ENCODE peak calls at places on chromosomes 11 and 22, in ten cellular contexts. One of them, this sample, is unnamed.

GRCh38 chr22:26700462-26700861 is 43.1 kb downstream of the MIAT start:
- DNase-seq in CD8-positive, alpha-beta T cell: no peak
- DNase-seq in glutamatergic neuron: no peak
- DNase-seq in uterus: no peak
- DNase-seq in kidney: no peak
- DNase-seq in brain microvascular endothelial cell: no peak
- DNase-seq in heart left ventricle: no peak
- DNase-seq in ovary: no peak
- DNase-seq in adrenal gland: no peak
- DNase-seq in GM23338: no peak
- DNase-seq in this sample: no peak

GRCh38 chr11:69453151-69453550 is 28.3 kb upstream of the LINC01488 start:
- DNase-seq in CD8-positive, alpha-beta T cell: no peak
- DNase-seq in glutamatergic neuron: no peak
- DNase-seq in uterus: no peak
- DNase-seq in kidney: peak
- DNase-seq in brain microvascular endothelial cell: no peak
- DNase-seq in heart left ventricle: no peak
- DNase-seq in ovary: no peak
- DNase-seq in adrenal gland: no peak
- DNase-seq in GM23338: no peak
- DNase-seq in this sample: no peak

GRCh38 chr11:134155946-134156865 is 67.6 kb downstream of the NCAPD3 start:
- DNase-seq in CD8-positive, alpha-beta T cell: no peak
- DNase-seq in glutamatergic neuron: no peak
- DNase-seq in uterus: no peak
- DNase-seq in kidney: no peak
- DNase-seq in brain microvascular endothelial cell: no peak
- DNase-seq in heart left ventricle: no peak
- DNase-seq in ovary: no peak
- DNase-seq in adrenal gland: no peak
- DNase-seq in GM23338: no peak
- DNase-seq in this sample: no peak

GRCh38 chr11:24386551-24387404 is 110.1 kb upstream of the LUZP2 start:
- DNase-seq in CD8-positive, alpha-beta T cell: no peak
- DNase-seq in glutamatergic neuron: no peak
- DNase-seq in uterus: no peak
- DNase-seq in kidney: no peak
- DNase-seq in brain microvascular endothelial cell: peak
- DNase-seq in heart left ventricle: no peak
- DNase-seq in ovary: no peak
- DNase-seq in adrenal gland: no peak
- DNase-seq in GM23338: peak
- DNase-seq in this sample: no peak

GRCh38 chr22:30859714-30860095 is 108.9 kb downstream of the MORC2 start:
- DNase-seq in CD8-positive, alpha-beta T cell: no peak
- DNase-seq in glutamatergic neuron: no peak
- DNase-seq in uterus: no peak
- DNase-seq in kidney: no peak
- DNase-seq in brain microvascular endothelial cell: no peak
- DNase-seq in heart left ventricle: no peak
- DNase-seq in ovary: no peak
- DNase-seq in adrenal gland: no peak
- DNase-seq in GM23338: no peak
- DNase-seq in this sample: no peak

GRCh38 chr11:40514124-40514523 is 945.3 kb downstream of the LRRC4C start:
- DNase-seq in CD8-positive, alpha-beta T cell: no peak
- DNase-seq in glutamatergic neuron: no peak
- DNase-seq in uterus: no peak
- DNase-seq in kidney: no peak
- DNase-seq in brain microvascular endothelial cell: no peak
- DNase-seq in heart left ventricle: no peak
- DNase-seq in ovary: no peak
- DNase-seq in adrenal gland: no peak
- DNase-seq in GM23338: no peak
- DNase-seq in this sample: no peak

GRCh38 chr11:46361283-46362145 is 14.3 kb downstream of the DGKZ start:
- DNase-seq in CD8-positive, alpha-beta T cell: peak
- DNase-seq in glutamatergic neuron: peak
- DNase-seq in uterus: no peak
- DNase-seq in kidney: peak
- DNase-seq in brain microvascular endothelial cell: peak
- DNase-seq in heart left ventricle: peak
- DNase-seq in ovary: no peak
- DNase-seq in adrenal gland: peak
- DNase-seq in GM23338: no peak
- DNase-seq in this sample: peak

GRCh38 chr11:103108933-103109817 is at the start of gene DYNC2H1:
- DNase-seq in CD8-positive, alpha-beta T cell: peak
- DNase-seq in glutamatergic neuron: peak
- DNase-seq in uterus: peak
- DNase-seq in kidney: peak
- DNase-seq in brain microvascular endothelial cell: peak
- DNase-seq in heart left ventricle: peak
- DNase-seq in ovary: peak
- DNase-seq in adrenal gland: peak
- DNase-seq in GM23338: peak
- DNase-seq in this sample: peak

GRCh38 chr11:13207270-13207664 is 70.3 kb upstream of the BMAL1 start:
- DNase-seq in CD8-positive, alpha-beta T cell: no peak
- DNase-seq in glutamatergic neuron: no peak
- DNase-seq in uterus: no peak
- DNase-seq in kidney: no peak
- DNase-seq in brain microvascular endothelial cell: no peak
- DNase-seq in heart left ventricle: no peak
- DNase-seq in ovary: no peak
- DNase-seq in adrenal gland: no peak
- DNase-seq in GM23338: peak
- DNase-seq in this sample: no peak

DNA sequence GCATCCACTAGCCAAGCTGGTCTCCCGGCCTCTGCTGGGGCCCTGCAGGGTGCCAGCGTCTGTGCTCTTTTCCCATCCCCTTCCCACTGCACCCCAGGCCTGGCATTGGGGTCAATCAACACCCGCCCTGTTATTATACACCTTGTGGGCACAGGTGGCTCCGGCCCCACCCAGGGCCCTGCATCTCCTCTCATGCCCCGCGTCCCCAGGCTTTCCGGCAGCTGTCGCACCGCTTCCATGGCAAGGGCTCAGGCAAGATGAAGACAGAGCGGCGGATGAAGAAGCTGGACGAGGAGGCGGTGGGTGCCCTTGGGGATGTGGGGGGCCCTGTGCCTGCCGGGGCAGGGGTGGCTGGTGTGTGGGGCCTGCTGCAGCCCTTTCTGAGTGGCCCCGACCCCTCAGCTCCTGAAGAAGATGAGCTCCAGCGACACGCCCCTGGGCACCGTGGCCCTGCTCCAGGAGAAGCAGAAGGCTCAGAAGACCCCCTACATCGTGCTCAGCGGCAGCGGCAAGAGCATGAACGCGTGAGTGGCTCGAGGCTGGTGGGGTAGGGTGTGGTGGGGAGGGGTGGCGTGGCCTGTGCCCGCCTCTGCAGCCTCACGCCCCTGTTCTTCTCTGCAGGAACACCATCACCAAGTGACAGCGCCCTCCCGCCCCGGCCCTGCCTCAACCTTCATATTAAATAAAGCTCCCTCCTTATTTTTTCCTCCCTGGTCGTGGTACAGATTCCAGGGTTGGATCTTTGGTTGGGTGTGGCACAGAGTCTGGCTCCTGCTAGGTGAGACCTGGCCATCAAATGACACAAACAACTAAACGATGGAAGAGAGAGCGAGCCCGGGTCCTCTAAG is 17.1 kb downstream of the SART1 start:
- DNase-seq in CD8-positive, alpha-beta T cell: no peak
- DNase-seq in glutamatergic neuron: no peak
- DNase-seq in uterus: no peak
- DNase-seq in kidney: no peak
- DNase-seq in brain microvascular endothelial cell: no peak
- DNase-seq in heart left ventricle: no peak
- DNase-seq in ovary: no peak
- DNase-seq in adrenal gland: no peak
- DNase-seq in GM23338: no peak
- DNase-seq in this sample: no peak
- TF ChIP-seq CTCF in CD8-positive, alpha-beta T cell: no peak
- TF ChIP-seq CTCF in glutamatergic neuron: no peak
- TF ChIP-seq CTCF in uterus: no peak
- TF ChIP-seq CTCF in kidney: no peak
- TF ChIP-seq CTCF in brain microvascular endothelial cell: no peak
- TF ChIP-seq CTCF in heart left ventricle: no peak
- TF ChIP-seq CTCF in ovary: no peak
- TF ChIP-seq CTCF in adrenal gland: no peak
- TF ChIP-seq CTCF in GM23338: no peak
- TF ChIP-seq CTCF in this sample: no peak

GRCh38 chr11:74168838-74169237 is 2.0 kb downstream of the C2CD3 start:
- DNase-seq in CD8-positive, alpha-beta T cell: no peak
- DNase-seq in glutamatergic neuron: no peak
- DNase-seq in uterus: no peak
- DNase-seq in kidney: no peak
- DNase-seq in brain microvascular endothelial cell: no peak
- DNase-seq in heart left ventricle: no peak
- DNase-seq in ovary: no peak
- DNase-seq in adrenal gland: no peak
- DNase-seq in GM23338: no peak
- DNase-seq in this sample: no peak

GRCh38 chr11:74171630-74172465 is 759 bp downstream of the PPME1 start:
- DNase-seq in CD8-positive, alpha-beta T cell: no peak
- DNase-seq in glutamatergic neuron: no peak
- DNase-seq in uterus: no peak
- DNase-seq in kidney: no peak
- DNase-seq in brain microvascular endothelial cell: no peak
- DNase-seq in heart left ventricle: no peak
- DNase-seq in ovary: no peak
- DNase-seq in adrenal gland: no peak
- DNase-seq in GM23338: no peak
- DNase-seq in this sample: no peak

GRCh38 chr11:74175923-74176322 is 4.8 kb downstream of the PPME1 start:
- DNase-seq in CD8-positive, alpha-beta T cell: no peak
- DNase-seq in glutamatergic neuron: no peak
- DNase-seq in uterus: no peak
- DNase-seq in kidney: no peak
- DNase-seq in brain microvascular endothelial cell: no peak
- DNase-seq in heart left ventricle: no peak
- DNase-seq in ovary: no peak
- DNase-seq in adrenal gland: no peak
- DNase-seq in GM23338: no peak
- DNase-seq in this sample: no peak

GRCh38 chr11:74169736-74170458 is 905 bp downstream of the C2CD3 start:
- DNase-seq in CD8-positive, alpha-beta T cell: no peak
- DNase-seq in glutamatergic neuron: no peak
- DNase-seq in uterus: no peak
- DNase-seq in kidney: no peak
- DNase-seq in brain microvascular endothelial cell: no peak
- DNase-seq in heart left ventricle: no peak
- DNase-seq in ovary: no peak
- DNase-seq in adrenal gland: no peak
- DNase-seq in GM23338: no peak
- DNase-seq in this sample: no peak

GRCh38 chr11:74170694-74171629 is at the start of the genes C2CD3 and PPME1:
- DNase-seq in CD8-positive, alpha-beta T cell: peak
- DNase-seq in glutamatergic neuron: peak
- DNase-seq in uterus: peak
- DNase-seq in kidney: peak
- DNase-seq in brain microvascular endothelial cell: peak
- DNase-seq in heart left ventricle: peak
- DNase-seq in ovary: peak
- DNase-seq in adrenal gland: peak
- DNase-seq in GM23338: peak
- DNase-seq in this sample: peak
- TF ChIP-seq CTCF in CD8-positive, alpha-beta T cell: no peak
- TF ChIP-seq CTCF in glutamatergic neuron: peak
- TF ChIP-seq CTCF in uterus: peak
- TF ChIP-seq CTCF in kidney: no peak
- TF ChIP-seq CTCF in brain microvascular endothelial cell: peak
- TF ChIP-seq CTCF in heart left ventricle: no peak
- TF ChIP-seq CTCF in ovary: peak
- TF ChIP-seq CTCF in adrenal gland: no peak
- TF ChIP-seq CTCF in GM23338: no peak
- TF ChIP-seq CTCF in this sample: peak

DNA sequence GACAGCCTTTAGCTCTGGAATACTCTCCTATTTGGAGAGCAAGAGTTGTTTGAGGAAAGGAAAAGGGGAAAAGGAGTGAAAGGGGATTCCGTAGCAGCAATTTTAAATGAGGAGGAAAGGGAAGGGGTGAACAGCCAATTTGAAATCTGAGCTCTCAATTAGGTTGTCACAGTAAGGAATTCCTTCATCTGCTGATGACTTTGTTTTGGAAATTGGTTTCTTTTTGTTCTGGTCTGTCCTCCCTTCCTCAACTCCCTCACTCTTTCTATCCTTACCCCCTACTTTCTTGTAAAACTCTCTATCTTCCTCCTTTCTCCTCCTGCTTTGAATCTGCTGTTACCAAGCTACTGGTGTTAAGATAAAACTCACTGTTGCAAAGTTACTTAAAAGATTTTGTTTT is 1155.6 kb downstream of the DLG2 start:
- DNase-seq in CD8-positive, alpha-beta T cell: no peak
- DNase-seq in glutamatergic neuron: no peak
- DNase-seq in uterus: no peak
- DNase-seq in kidney: no peak
- DNase-seq in brain microvascular endothelial cell: no peak
- DNase-seq in heart left ventricle: no peak
- DNase-seq in ovary: no peak
- DNase-seq in adrenal gland: no peak
- DNase-seq in GM23338: peak
- DNase-seq in this sample: no peak
- TF ChIP-seq CTCF in CD8-positive, alpha-beta T cell: no peak
- TF ChIP-seq CTCF in glutamatergic neuron: no peak
- TF ChIP-seq CTCF in uterus: no peak
- TF ChIP-seq CTCF in kidney: no peak
- TF ChIP-seq CTCF in brain microvascular endothelial cell: no peak
- TF ChIP-seq CTCF in heart left ventricle: no peak
- TF ChIP-seq CTCF in ovary: no peak
- TF ChIP-seq CTCF in adrenal gland: no peak
- TF ChIP-seq CTCF in GM23338: no peak
- TF ChIP-seq CTCF in this sample: no peak

DNA sequence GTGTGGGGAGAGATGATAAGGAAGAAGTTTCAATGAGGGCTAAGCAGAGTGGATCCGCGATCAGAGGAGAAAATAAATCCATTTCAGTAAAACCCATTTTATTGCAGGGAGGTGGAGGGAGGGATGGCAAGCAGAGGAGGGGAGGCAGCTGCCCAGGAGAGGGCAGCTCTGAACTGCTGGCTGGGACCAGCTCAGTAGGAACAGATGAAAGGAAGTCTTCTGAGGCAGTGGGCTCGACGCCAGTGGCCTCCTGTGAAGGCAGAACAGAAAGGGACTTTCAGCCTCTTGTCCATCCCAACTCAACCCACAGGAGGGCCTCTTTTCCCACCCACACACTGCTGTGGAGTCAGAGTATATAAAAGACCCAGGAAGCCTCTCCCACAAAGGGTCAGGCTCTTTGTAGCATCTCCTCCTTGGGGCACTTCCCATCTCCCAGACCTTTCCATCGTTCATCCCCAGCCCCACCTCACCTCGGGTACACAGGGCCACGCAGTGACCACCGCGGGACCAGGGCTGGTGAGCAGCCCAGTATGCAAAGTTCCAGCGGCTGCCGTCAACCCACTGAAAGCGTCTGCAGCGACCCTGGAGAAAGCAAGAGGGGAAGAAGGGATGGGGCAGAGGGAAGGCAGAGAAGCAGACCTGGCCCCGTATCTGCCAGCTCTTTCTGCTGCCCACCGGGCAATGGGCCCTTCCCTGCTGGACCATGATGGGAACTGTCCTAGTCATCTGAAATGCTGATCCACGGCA is 3.0 kb downstream of the PRG2 start:
- DNase-seq in CD8-positive, alpha-beta T cell: no peak
- DNase-seq in glutamatergic neuron: no peak
- DNase-seq in uterus: peak
- DNase-seq in kidney: no peak
- DNase-seq in brain microvascular endothelial cell: no peak
- DNase-seq in heart left ventricle: peak
- DNase-seq in ovary: no peak
- DNase-seq in adrenal gland: peak
- DNase-seq in GM23338: no peak
- DNase-seq in this sample: no peak
- TF ChIP-seq CTCF in CD8-positive, alpha-beta T cell: no peak
- TF ChIP-seq CTCF in glutamatergic neuron: no peak
- TF ChIP-seq CTCF in uterus: no peak
- TF ChIP-seq CTCF in kidney: peak
- TF ChIP-seq CTCF in brain microvascular endothelial cell: no peak
- TF ChIP-seq CTCF in heart left ventricle: peak
- TF ChIP-seq CTCF in ovary: no peak
- TF ChIP-seq CTCF in adrenal gland: no peak
- TF ChIP-seq CTCF in GM23338: no peak
- TF ChIP-seq CTCF in this sample: no peak

This sample was measured in chondrocyte.